ENCODE peak calls at places on chromosome 16, in nine cellular contexts. One of them, this sample, is unnamed.

GRCh38 chr16:21950782-21951521 is 2.2 kb upstream of the UQCRC2 start:
- DNase-seq in CD8-positive, alpha-beta memory T cell: no peak
- DNase-seq in suprapubic skin: no peak
- DNase-seq in CD8-positive, alpha-beta T cell: no peak
- DNase-seq in cardiac muscle cell: peak
- DNase-seq in neuronal stem cell: no peak
- DNase-seq in A549: peak
- DNase-seq in fibroblast of the aortic adventitia: peak
- DNase-seq in aorta: no peak
- DNase-seq in this sample: peak

GRCh38 chr16:82402665-82403218 is 224.0 kb upstream of the CDH13 start:
- DNase-seq in CD8-positive, alpha-beta memory T cell: no peak
- DNase-seq in suprapubic skin: no peak
- DNase-seq in CD8-positive, alpha-beta T cell: no peak
- DNase-seq in cardiac muscle cell: no peak
- DNase-seq in neuronal stem cell: no peak
- DNase-seq in A549: no peak
- DNase-seq in fibroblast of the aortic adventitia: no peak
- DNase-seq in aorta: no peak
- DNase-seq in this sample: no peak

GRCh38 chr16:85969159-85969558 is 70.2 kb downstream of the IRF8 start:
- DNase-seq in CD8-positive, alpha-beta memory T cell: no peak
- DNase-seq in suprapubic skin: no peak
- DNase-seq in CD8-positive, alpha-beta T cell: no peak
- DNase-seq in cardiac muscle cell: no peak
- DNase-seq in neuronal stem cell: no peak
- DNase-seq in A549: no peak
- DNase-seq in fibroblast of the aortic adventitia: peak
- DNase-seq in aorta: no peak
- DNase-seq in this sample: peak

GRCh38 chr16:50203681-50204080 is 50.6 kb downstream of the TENT4B start:
- DNase-seq in CD8-positive, alpha-beta memory T cell: no peak
- DNase-seq in suprapubic skin: no peak
- DNase-seq in CD8-positive, alpha-beta T cell: no peak
- DNase-seq in cardiac muscle cell: no peak
- DNase-seq in neuronal stem cell: no peak
- DNase-seq in A549: no peak
- DNase-seq in fibroblast of the aortic adventitia: no peak
- DNase-seq in aorta: no peak
- DNase-seq in this sample: no peak

GRCh38 chr16:80150978-80151705 is 389.7 kb upstream of the DYNLRB2 start:
- DNase-seq in CD8-positive, alpha-beta memory T cell: no peak
- DNase-seq in suprapubic skin: no peak
- DNase-seq in CD8-positive, alpha-beta T cell: no peak
- DNase-seq in cardiac muscle cell: no peak
- DNase-seq in neuronal stem cell: no peak
- DNase-seq in A549: no peak
- DNase-seq in fibroblast of the aortic adventitia: peak
- DNase-seq in aorta: no peak
- DNase-seq in this sample: no peak

GRCh38 chr16:59783191-59783590 is 1049.1 kb upstream of the GOT2 start:
- DNase-seq in CD8-positive, alpha-beta memory T cell: no peak
- DNase-seq in suprapubic skin: no peak
- DNase-seq in CD8-positive, alpha-beta T cell: no peak
- DNase-seq in cardiac muscle cell: no peak
- DNase-seq in neuronal stem cell: no peak
- DNase-seq in A549: no peak
- DNase-seq in fibroblast of the aortic adventitia: no peak
- DNase-seq in aorta: no peak
- DNase-seq in this sample: no peak

GRCh38 chr16:85005278-85006069 is 5.9 kb downstream of the ZDHHC7 start:
- DNase-seq in CD8-positive, alpha-beta memory T cell: no peak
- DNase-seq in suprapubic skin: no peak
- DNase-seq in CD8-positive, alpha-beta T cell: no peak
- DNase-seq in cardiac muscle cell: no peak
- DNase-seq in neuronal stem cell: no peak
- DNase-seq in A549: no peak
- DNase-seq in fibroblast of the aortic adventitia: peak
- DNase-seq in aorta: no peak
- DNase-seq in this sample: no peak

GRCh38 chr16:27470567-27471431 is 68.8 kb downstream of the IL21R start:
- DNase-seq in CD8-positive, alpha-beta memory T cell: no peak
- DNase-seq in suprapubic skin: no peak
- DNase-seq in CD8-positive, alpha-beta T cell: no peak
- DNase-seq in cardiac muscle cell: no peak
- DNase-seq in neuronal stem cell: no peak
- DNase-seq in A549: no peak
- DNase-seq in fibroblast of the aortic adventitia: peak
- DNase-seq in aorta: peak
- DNase-seq in this sample: no peak

GRCh38 chr16:57991551-57992059 is 8.9 kb downstream of the ZNF319 start:
- DNase-seq in CD8-positive, alpha-beta memory T cell: no peak
- DNase-seq in suprapubic skin: peak
- DNase-seq in CD8-positive, alpha-beta T cell: no peak
- DNase-seq in cardiac muscle cell: no peak
- DNase-seq in neuronal stem cell: no peak
- DNase-seq in A549: no peak
- DNase-seq in fibroblast of the aortic adventitia: no peak
- DNase-seq in aorta: no peak
- DNase-seq in this sample: no peak

GRCh38 chr16:85757341-85757822 is 6.5 kb upstream of the C16orf74 start:
- DNase-seq in CD8-positive, alpha-beta memory T cell: no peak
- DNase-seq in suprapubic skin: no peak
- DNase-seq in CD8-positive, alpha-beta T cell: no peak
- DNase-seq in cardiac muscle cell: no peak
- DNase-seq in neuronal stem cell: no peak
- DNase-seq in A549: no peak
- DNase-seq in fibroblast of the aortic adventitia: peak
- DNase-seq in aorta: no peak
- DNase-seq in this sample: peak

GRCh38 chr16:27778926-27779570 is 229.1 kb downstream of the KATNIP start:
- DNase-seq in CD8-positive, alpha-beta memory T cell: no peak
- DNase-seq in suprapubic skin: no peak
- DNase-seq in CD8-positive, alpha-beta T cell: no peak
- DNase-seq in cardiac muscle cell: no peak
- DNase-seq in neuronal stem cell: no peak
- DNase-seq in A549: no peak
- DNase-seq in fibroblast of the aortic adventitia: no peak
- DNase-seq in aorta: no peak
- DNase-seq in this sample: no peak

GRCh38 chr16:86046901-86047300 is 147.9 kb downstream of the IRF8 start:
- DNase-seq in CD8-positive, alpha-beta memory T cell: no peak
- DNase-seq in suprapubic skin: no peak
- DNase-seq in CD8-positive, alpha-beta T cell: no peak
- DNase-seq in cardiac muscle cell: no peak
- DNase-seq in neuronal stem cell: no peak
- DNase-seq in A549: no peak
- DNase-seq in fibroblast of the aortic adventitia: no peak
- DNase-seq in aorta: no peak
- DNase-seq in this sample: no peak

GRCh38 chr16:75555213-75555706 is 792 bp downstream of the TMEM231 start:
- DNase-seq in CD8-positive, alpha-beta memory T cell: no peak
- DNase-seq in suprapubic skin: peak
- DNase-seq in CD8-positive, alpha-beta T cell: no peak
- DNase-seq in cardiac muscle cell: peak
- DNase-seq in neuronal stem cell: peak
- DNase-seq in A549: peak
- DNase-seq in fibroblast of the aortic adventitia: peak
- DNase-seq in aorta: peak
- DNase-seq in this sample: peak

GRCh38 chr16:7303014-7303676 is 29.5 kb upstream of the RBFOX1 start:
- DNase-seq in CD8-positive, alpha-beta memory T cell: no peak
- DNase-seq in suprapubic skin: no peak
- DNase-seq in CD8-positive, alpha-beta T cell: no peak
- DNase-seq in cardiac muscle cell: peak
- DNase-seq in neuronal stem cell: peak
- DNase-seq in A549: no peak
- DNase-seq in fibroblast of the aortic adventitia: no peak
- DNase-seq in aorta: no peak
- DNase-seq in this sample: no peak

GRCh38 chr16:22641030-22641671 is 130.5 kb downstream of the NPIPB5 start:
- DNase-seq in CD8-positive, alpha-beta memory T cell: no peak
- DNase-seq in suprapubic skin: no peak
- DNase-seq in CD8-positive, alpha-beta T cell: no peak
- DNase-seq in cardiac muscle cell: peak
- DNase-seq in neuronal stem cell: peak
- DNase-seq in A549: no peak
- DNase-seq in fibroblast of the aortic adventitia: peak
- DNase-seq in aorta: no peak
- DNase-seq in this sample: peak

GRCh38 chr16:67199808-67200198 is 872 bp downstream of the ELMO3 start:
- DNase-seq in CD8-positive, alpha-beta memory T cell: no peak
- DNase-seq in suprapubic skin: no peak
- DNase-seq in CD8-positive, alpha-beta T cell: no peak
- DNase-seq in cardiac muscle cell: no peak
- DNase-seq in neuronal stem cell: no peak
- DNase-seq in A549: no peak
- DNase-seq in fibroblast of the aortic adventitia: no peak
- DNase-seq in aorta: no peak
- DNase-seq in this sample: no peak

GRCh38 chr16:67197704-67198103 is 1.2 kb upstream of the ELMO3 start:
- DNase-seq in CD8-positive, alpha-beta memory T cell: no peak
- DNase-seq in suprapubic skin: no peak
- DNase-seq in CD8-positive, alpha-beta T cell: no peak
- DNase-seq in cardiac muscle cell: no peak
- DNase-seq in neuronal stem cell: no peak
- DNase-seq in A549: no peak
- DNase-seq in fibroblast of the aortic adventitia: no peak
- DNase-seq in aorta: no peak
- DNase-seq in this sample: no peak

GRCh38 chr16:67198238-67198734 is 645 bp upstream of the ELMO3 start:
- DNase-seq in CD8-positive, alpha-beta memory T cell: no peak
- DNase-seq in suprapubic skin: no peak
- DNase-seq in CD8-positive, alpha-beta T cell: no peak
- DNase-seq in cardiac muscle cell: peak
- DNase-seq in neuronal stem cell: no peak
- DNase-seq in A549: peak
- DNase-seq in fibroblast of the aortic adventitia: peak
- DNase-seq in aorta: no peak
- DNase-seq in this sample: no peak

GRCh38 chr16:67200491-67200890 is 1.6 kb downstream of the ELMO3 start:
- DNase-seq in CD8-positive, alpha-beta memory T cell: no peak
- DNase-seq in suprapubic skin: no peak
- DNase-seq in CD8-positive, alpha-beta T cell: no peak
- DNase-seq in cardiac muscle cell: no peak
- DNase-seq in neuronal stem cell: no peak
- DNase-seq in A549: no peak
- DNase-seq in fibroblast of the aortic adventitia: no peak
- DNase-seq in aorta: no peak
- DNase-seq in this sample: no peak

GRCh38 chr16:67199011-67199807 is at the start of gene ELMO3:
- DNase-seq in CD8-positive, alpha-beta memory T cell: no peak
- DNase-seq in suprapubic skin: no peak
- DNase-seq in CD8-positive, alpha-beta T cell: no peak
- DNase-seq in cardiac muscle cell: peak
- DNase-seq in neuronal stem cell: peak
- DNase-seq in A549: no peak
- DNase-seq in fibroblast of the aortic adventitia: no peak
- DNase-seq in aorta: no peak
- DNase-seq in this sample: no peak
- H3K4me3 ChIP-seq in CD8-positive, alpha-beta memory T cell: no peak
- H3K4me3 ChIP-seq in suprapubic skin: peak
- H3K4me3 ChIP-seq in CD8-positive, alpha-beta T cell: no peak
- H3K4me3 ChIP-seq in cardiac muscle cell: no peak
- H3K4me3 ChIP-seq in neuronal stem cell: peak
- H3K4me3 ChIP-seq in A549: no peak
- H3K4me3 ChIP-seq in fibroblast of the aortic adventitia: no peak
- H3K4me3 ChIP-seq in aorta: no peak
- H3K4me3 ChIP-seq in this sample: no peak

DNA sequence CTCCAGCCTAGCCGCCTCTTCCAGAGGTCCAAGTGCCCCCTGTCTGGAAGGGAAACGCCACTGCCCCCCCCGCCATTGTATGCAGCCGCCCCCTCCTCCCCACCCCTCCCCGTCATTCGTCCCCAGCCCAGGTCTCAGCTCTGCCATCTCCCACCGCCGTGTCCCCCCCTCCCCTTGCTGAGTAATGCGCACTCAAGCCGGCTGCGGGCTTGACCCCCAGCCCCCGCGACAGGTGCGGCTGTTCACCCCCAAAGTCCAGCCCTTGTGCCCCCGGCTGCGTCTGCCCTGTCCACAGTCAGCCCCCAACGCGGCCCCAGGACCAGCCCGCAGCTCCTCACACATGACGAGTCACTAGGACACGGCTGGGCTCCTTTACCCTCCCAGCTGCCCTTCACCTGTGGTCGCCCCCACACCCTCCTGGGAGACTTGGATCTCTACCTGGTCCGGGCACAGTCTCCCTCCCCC is 595 bp downstream of the GPRC5B start:
- DNase-seq in CD8-positive, alpha-beta memory T cell: no peak
- DNase-seq in suprapubic skin: peak
- DNase-seq in CD8-positive, alpha-beta T cell: no peak
- DNase-seq in cardiac muscle cell: peak
- DNase-seq in neuronal stem cell: no peak
- DNase-seq in A549: no peak
- DNase-seq in fibroblast of the aortic adventitia: no peak
- DNase-seq in aorta: no peak
- DNase-seq in this sample: no peak
- H3K4me3 ChIP-seq in CD8-positive, alpha-beta memory T cell: no peak
- H3K4me3 ChIP-seq in suprapubic skin: peak
- H3K4me3 ChIP-seq in CD8-positive, alpha-beta T cell: peak
- H3K4me3 ChIP-seq in cardiac muscle cell: peak
- H3K4me3 ChIP-seq in neuronal stem cell: peak
- H3K4me3 ChIP-seq in A549: peak
- H3K4me3 ChIP-seq in fibroblast of the aortic adventitia: peak
- H3K4me3 ChIP-seq in aorta: peak
- H3K4me3 ChIP-seq in this sample: no peak

DNA sequence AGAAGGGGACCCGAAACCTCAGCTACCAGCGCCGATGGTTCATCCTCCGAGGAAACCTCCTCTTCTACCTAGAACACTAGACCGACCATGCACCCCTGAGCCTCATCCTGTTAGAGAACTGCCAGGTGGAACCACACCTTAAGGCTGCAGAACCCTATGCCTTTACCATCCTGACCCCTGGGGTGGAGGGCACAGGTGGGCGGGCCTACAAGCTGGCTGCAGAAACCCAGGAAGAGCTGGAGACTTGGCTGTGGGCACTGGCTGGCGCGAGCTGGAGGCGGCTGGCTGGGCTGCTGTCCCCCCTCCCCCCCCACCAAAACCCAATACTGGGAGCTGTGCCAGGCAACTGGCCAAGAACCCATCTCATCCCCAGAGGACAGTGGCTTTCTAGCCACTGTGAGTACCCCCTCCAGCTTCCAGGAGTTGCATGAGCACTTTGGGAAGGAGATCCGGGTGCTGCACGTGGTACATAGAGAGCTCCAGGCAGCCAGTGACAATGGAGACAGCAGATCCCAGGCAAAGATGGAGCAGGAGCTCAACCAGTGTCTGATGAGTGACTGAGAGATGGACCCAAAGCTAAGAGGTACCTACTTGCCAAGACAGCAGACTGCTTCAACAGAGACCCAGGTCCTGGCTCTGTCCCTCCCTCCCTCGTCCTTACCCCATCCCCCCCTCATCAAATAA is 1.4 kb upstream of the CD2BP2 start:
- DNase-seq in CD8-positive, alpha-beta memory T cell: no peak
- DNase-seq in suprapubic skin: peak
- DNase-seq in CD8-positive, alpha-beta T cell: no peak
- DNase-seq in cardiac muscle cell: no peak
- DNase-seq in neuronal stem cell: no peak
- DNase-seq in A549: no peak
- DNase-seq in fibroblast of the aortic adventitia: no peak
- DNase-seq in aorta: no peak
- DNase-seq in this sample: no peak
- H3K4me3 ChIP-seq in CD8-positive, alpha-beta memory T cell: no peak
- H3K4me3 ChIP-seq in suprapubic skin: peak
- H3K4me3 ChIP-seq in CD8-positive, alpha-beta T cell: no peak
- H3K4me3 ChIP-seq in cardiac muscle cell: no peak
- H3K4me3 ChIP-seq in neuronal stem cell: no peak
- H3K4me3 ChIP-seq in A549: peak
- H3K4me3 ChIP-seq in fibroblast of the aortic adventitia: no peak
- H3K4me3 ChIP-seq in aorta: no peak
- H3K4me3 ChIP-seq in this sample: peak

GRCh38 chr16:88383401-88384221 is 852 bp downstream of the ZNF469 start:
- DNase-seq in CD8-positive, alpha-beta memory T cell: no peak
- DNase-seq in suprapubic skin: peak
- DNase-seq in CD8-positive, alpha-beta T cell: no peak
- DNase-seq in cardiac muscle cell: peak
- DNase-seq in neuronal stem cell: no peak
- DNase-seq in A549: peak
- DNase-seq in fibroblast of the aortic adventitia: peak
- DNase-seq in aorta: peak
- DNase-seq in this sample: no peak
- H3K4me3 ChIP-seq in CD8-positive, alpha-beta memory T cell: no peak
- H3K4me3 ChIP-seq in suprapubic skin: peak
- H3K4me3 ChIP-seq in CD8-positive, alpha-beta T cell: no peak
- H3K4me3 ChIP-seq in cardiac muscle cell: peak
- H3K4me3 ChIP-seq in neuronal stem cell: peak
- H3K4me3 ChIP-seq in A549: peak
- H3K4me3 ChIP-seq in fibroblast of the aortic adventitia: peak
- H3K4me3 ChIP-seq in aorta: peak
- H3K4me3 ChIP-seq in this sample: no peak

This sample was measured in GM12865.